ENCODE peak calls at places on chromosomes 11 and 22, in eight cellular contexts. F is Ammon's horn; H is prostate gland; Y is activated CD4-positive, CD25-positive, alpha-beta regulatory T cell treated with anti-CD3 and anti-CD28 coated beads, Interleukin-2, amount 50 U/mL, for 16 hours; K is neural progenitor cell; P is tibial artery; D is omental fat pad; O is AG04450. C is an unnamed sample.

GRCh38 chr11:12724301-12725046 is 50.3 kb downstream of the TEAD1 start:
- DNase-seq in F (peak), D (peak), Y (no peak), K (peak), H (peak), O (peak), P (peak), C (peak)

GRCh38 chr11:25612806-25613205 is 719.1 kb upstream of the ANO3 start:
- DNase-seq in H (no peak), Y (no peak), D (no peak), K (no peak), F (no peak), P (no peak), O (no peak), C (no peak)

GRCh38 chr11:119056397-119056999 is 507 bp downstream of the HYOU1 start:
- DNase-seq in K (peak), P (no peak), Y (no peak), F (no peak), D (no peak), O (no peak), H (no peak), C (no peak)

GRCh38 chr11:75450826-75451783 is 18.1 kb upstream of the KLHL35 start:
- DNase-seq in O (no peak), P (no peak), D (no peak), K (peak), F (no peak), H (no peak), Y (no peak), C (no peak)

GRCh38 chr11:28058333-28058732 is 49.6 kb downstream of the KIF18A start:
- DNase-seq in Y (no peak), O (peak), H (no peak), P (no peak), F (no peak), K (peak), D (no peak), C (no peak)

GRCh38 chr11:118060081-118060661 is 16.7 kb upstream of the TMPRSS4 start:
- DNase-seq in H (no peak), P (no peak), F (no peak), Y (no peak), O (no peak), D (no peak), K (no peak), C (no peak)

GRCh38 chr11:71481101-71481960 is 28.3 kb downstream of the NADSYN1 start:
- DNase-seq in D (no peak), F (no peak), H (peak), O (no peak), K (no peak), P (no peak), Y (no peak), C (no peak)

GRCh38 chr11:65643971-65644370 is 6.1 kb downstream of the SIPA1 start:
- DNase-seq in H (no peak), D (no peak), Y (no peak), O (no peak), K (no peak), P (no peak), F (no peak), C (no peak)

GRCh38 chr11:111814567-111814966 is 48.4 kb upstream of the PPP2R1B start:
- DNase-seq in K (no peak), D (no peak), F (no peak), Y (no peak), H (no peak), O (peak), P (no peak), C (no peak)

GRCh38 chr22:23282089-23282501 is 101.8 kb downstream of the BCR start:
- DNase-seq in P (peak), D (no peak), Y (no peak), O (peak), H (peak), F (peak), K (no peak), C (peak)

GRCh38 chr22:47655930-47656329 is 893.5 kb downstream of the TBC1D22A start:
- DNase-seq in O (no peak), H (no peak), Y (no peak), P (no peak), D (no peak), K (no peak), F (no peak), C (no peak)

GRCh38 chr11:69640260-69640994 is 529 bp upstream of the CCND1 start:
- DNase-seq in H (no peak), D (no peak), P (no peak), F (peak), O (no peak), K (peak), Y (no peak), C (no peak)

GRCh38 chr11:43819926-43820325 is 60.7 kb upstream of the ALKBH3 start:
- DNase-seq in O (no peak), F (no peak), Y (no peak), K (no peak), H (no peak), D (no peak), P (no peak), C (no peak)